ENCODE peak calls at places on chromosomes 3 and 15, in six cellular contexts. P, K, S, B, W and Q are unnamed samples.

GRCh38 chr3:53030864-53031445 is 14.9 kb downstream of the SFMBT1 start:
- DNase-seq in P (peak), K (no peak), S (peak), B (no peak), W (no peak), Q (peak)

GRCh38 chr3:136578290-136578689 is 173.9 kb downstream of the STAG1 start:
- DNase-seq in P (no peak), K (no peak), S (no peak), B (no peak), W (no peak), Q (no peak)

GRCh38 chr3:44802006-44802405 is 40.4 kb downstream of the KIF15 start:
- DNase-seq in P (no peak), K (no peak), S (no peak), B (no peak), W (no peak), Q (no peak)

GRCh38 chr15:44501768-44502366 is 35.1 kb upstream of the EIF3J start:
- DNase-seq in P (peak), K (no peak), S (no peak), B (peak), W (peak), Q (no peak)

GRCh38 chr3:55549172-55549571 is 62.1 kb upstream of the WNT5A start:
- DNase-seq in P (no peak), K (no peak), S (no peak), B (peak), W (no peak), Q (no peak)

GRCh38 chr15:66733976-66734375 is 31.9 kb downstream of the SMAD6 start:
- DNase-seq in P (no peak), K (no peak), S (no peak), B (peak), W (no peak), Q (no peak)

GRCh38 chr3:71052725-71053124 is 530.8 kb downstream of the FOXP1 start:
- DNase-seq in P (no peak), K (no peak), S (no peak), B (no peak), W (no peak), Q (no peak)

GRCh38 chr3:128940252-128940651 is 53.6 kb downstream of the CFAP92 start:
- DNase-seq in P (no peak), K (no peak), S (no peak), B (no peak), W (no peak), Q (no peak)

GRCh38 chr3:147407107-147407494 is 758 bp upstream of the ZIC4 start:
- DNase-seq in P (no peak), K (no peak), S (no peak), B (no peak), W (no peak), Q (peak)

GRCh38 chr3:127473244-127474024 is 117.1 kb downstream of the TPRA1 start:
- DNase-seq in P (peak), K (no peak), S (no peak), B (no peak), W (no peak), Q (peak)

GRCh38 chr3:9169326-9169725 is 80.1 kb downstream of the SRGAP3 start:
- DNase-seq in P (no peak), K (no peak), S (no peak), B (no peak), W (no peak), Q (no peak)

GRCh38 chr15:59994855-59995557 is 9.1 kb upstream of the FOXB1 start:
- DNase-seq in P (no peak), K (no peak), S (no peak), B (no peak), W (no peak), Q (no peak)

GRCh38 chr3:40427045-40427669 is 30.0 kb upstream of the RPL14 start:
- DNase-seq in P (peak), K (no peak), S (no peak), B (no peak), W (no peak), Q (no peak)

GRCh38 chr3:52221563-52222318 is 3.7 kb downstream of the TLR9 start:
- DNase-seq in P (no peak), K (no peak), S (peak), B (no peak), W (no peak), Q (no peak)

GRCh38 chr3:107124885-107125284 is 252.4 kb upstream of the CCDC54 start:
- DNase-seq in P (peak), K (no peak), S (no peak), B (peak), W (no peak), Q (no peak)

GRCh38 chr3:115975353-115975752 is 352.0 kb downstream of the GAP43 start:
- DNase-seq in P (peak), K (no peak), S (no peak), B (peak), W (no peak), Q (no peak)

GRCh38 chr3:14948609-14949038 is 1.2 kb downstream of the NR2C2 start:
- DNase-seq in P (no peak), K (no peak), S (no peak), B (no peak), W (no peak), Q (no peak)

GRCh38 chr15:56492786-56493555 is 28.0 kb upstream of the MNS1 start:
- DNase-seq in P (no peak), K (no peak), S (no peak), B (no peak), W (no peak), Q (no peak)

GRCh38 chr15:89743594-89743993 is 7.5 kb downstream of the MESP1 start:
- DNase-seq in P (no peak), K (no peak), S (no peak), B (no peak), W (no peak), Q (no peak)

GRCh38 chr3:48278884-48279559 is 38.1 kb downstream of the ZNF589 start:
- DNase-seq in P (no peak), K (no peak), S (no peak), B (no peak), W (no peak), Q (no peak)

GRCh38 chr15:48898083-48898482 is 20.1 kb downstream of the EID1 start:
- DNase-seq in P (no peak), K (no peak), S (no peak), B (no peak), W (no peak), Q (no peak)

GRCh38 chr3:112982710-112983109 is 7.8 kb upstream of the CD200R1 start:
- DNase-seq in P (no peak), K (no peak), S (no peak), B (no peak), W (no peak), Q (no peak)